ENCODE peak calls at places on chromosomes 3 and 15, in eight cellular contexts. G, A, O, S, N, E, U and L are unnamed samples.

GRCh38 chr15:91219203-91219602 is 119.1 kb downstream of the SV2B start:
- DNase-seq in U (no peak), S (no peak), G (no peak), E (no peak), A (no peak), N (no peak), O (no peak), L (no peak)

GRCh38 chr3:126459111-126459762 is 16.5 kb downstream of the ZXDC start:
- DNase-seq in N (no peak), U (no peak), S (no peak), E (no peak), A (no peak), O (no peak), G (peak), L (no peak)

GRCh38 chr3:101077361-101078011 is 84.3 kb upstream of the ABI3BP start:
- DNase-seq in G (no peak), U (no peak), A (no peak), N (no peak), S (no peak), E (peak), O (no peak), L (no peak)

GRCh38 chr3:69740103-69741021 is 1.1 kb downstream of the MITF start:
- DNase-seq in S (peak), N (no peak), U (no peak), E (no peak), A (peak), G (no peak), O (peak), L (peak)

GRCh38 chr3:11662392-11662990 is 18.8 kb upstream of the VGLL4 start:
- DNase-seq in G (no peak), S (no peak), U (no peak), O (no peak), N (no peak), E (no peak), A (no peak), L (no peak)

GRCh38 chr3:20080956-20081554 is 40.8 kb downstream of the KAT2B start:
- DNase-seq in U (no peak), A (no peak), G (peak), S (peak), N (peak), E (peak), O (peak), L (peak)

GRCh38 chr3:8619548-8619947 is 25.1 kb downstream of the SSUH2 start:
- DNase-seq in E (peak), N (no peak), G (no peak), S (no peak), U (no peak), A (no peak), O (no peak), L (no peak)

GRCh38 chr15:54462511-54462913 is 484.3 kb downstream of the UNC13C start:
- DNase-seq in A (no peak), G (peak), O (no peak), S (no peak), N (no peak), E (no peak), U (no peak), L (no peak)

GRCh38 chr3:154954750-154955149 is 125.4 kb upstream of the MME start:
- DNase-seq in E (peak), G (no peak), S (no peak), U (no peak), O (no peak), A (no peak), N (no peak), L (no peak)

GRCh38 chr3:18349197-18349798 is 75.8 kb downstream of the SATB1 start:
- DNase-seq in E (no peak), S (no peak), N (no peak), U (no peak), A (no peak), O (no peak), G (no peak), L (no peak)

GRCh38 chr3:27914199-27914598 is 192.1 kb upstream of the EOMES start:
- DNase-seq in G (no peak), S (no peak), A (no peak), U (no peak), N (no peak), O (no peak), E (no peak), L (no peak)

GRCh38 chr3:53231532-53232511 is 24.0 kb downstream of the TKT start:
- DNase-seq in A (peak), U (no peak), E (no peak), S (no peak), O (no peak), N (no peak), G (peak), L (no peak)

GRCh38 chr3:67289626-67290025 is 291.5 kb downstream of the KBTBD8 start:
- DNase-seq in G (no peak), U (no peak), S (no peak), E (no peak), N (no peak), O (no peak), A (no peak), L (no peak)

GRCh38 chr3:197520311-197521276 is 35.2 kb downstream of the BDH1 start:
- DNase-seq in O (no peak), N (no peak), U (no peak), E (peak), S (no peak), A (no peak), G (no peak), L (no peak)

GRCh38 chr3:135135445-135135844 is 340.4 kb downstream of the EPHB1 start:
- DNase-seq in O (no peak), U (no peak), A (no peak), S (no peak), E (no peak), G (no peak), N (no peak), L (no peak)

GRCh38 chr3:126050626-126051025 is 33.3 kb downstream of the SLC41A3 start:
- DNase-seq in O (no peak), E (no peak), G (no peak), A (no peak), N (no peak), S (no peak), U (no peak), L (no peak)

GRCh38 chr15:37907136-37907535 is 27.3 kb upstream of the TMCO5A start:
- DNase-seq in G (no peak), O (no peak), U (no peak), E (peak), A (no peak), N (no peak), S (no peak), L (no peak)

GRCh38 chr3:143697975-143698374 is 150.3 kb downstream of the SLC9A9 start:
- DNase-seq in U (no peak), O (no peak), G (no peak), S (no peak), N (no peak), A (no peak), E (no peak), L (no peak)

GRCh38 chr3:183349421-183350157 is 78.8 kb downstream of the MCF2L2 start:
- DNase-seq in N (no peak), S (no peak), G (no peak), E (no peak), A (no peak), O (no peak), U (no peak), L (no peak)

GRCh38 chr3:14203521-14204079 is 25.0 kb downstream of the LSM3 start:
- DNase-seq in U (no peak), O (peak), E (peak), S (peak), N (peak), G (no peak), A (peak), L (peak)

GRCh38 chr3:156495816-156496215 is 59.1 kb downstream of the SSR3 start:
- DNase-seq in E (no peak), U (no peak), G (no peak), S (no peak), O (no peak), N (no peak), A (no peak), L (no peak)

GRCh38 chr3:56838441-56838840 is 36.7 kb upstream of the ARHGEF3 start:
- DNase-seq in E (no peak), G (no peak), S (no peak), A (no peak), O (no peak), U (no peak), N (no peak), L (no peak)

GRCh38 chr3:66354001-66354400 is 133.2 kb downstream of the SLC25A26 start:
- DNase-seq in A (no peak), N (no peak), G (no peak), O (no peak), E (peak), U (no peak), S (no peak), L (no peak)

GRCh38 chr3:51588724-51589123 is 50.2 kb downstream of the RAD54L2 start:
- DNase-seq in E (no peak), G (no peak), S (no peak), N (no peak), U (no peak), O (no peak), A (no peak), L (no peak)

GRCh38 chr3:129207347-129207947 is 23.8 kb upstream of the CNBP start:
- DNase-seq in U (no peak), E (no peak), G (no peak), O (peak), S (no peak), N (no peak), A (no peak), L (no peak)

GRCh38 chr3:133799794-133800585 is 5.6 kb upstream of the SRPRB start:
- DNase-seq in N (no peak), A (no peak), U (no peak), G (no peak), O (no peak), S (no peak), E (peak), L (no peak)

GRCh38 chr15:47719730-47720129 is 2.4 kb downstream of the SEMA6D start:
- DNase-seq in N (no peak), S (no peak), U (no peak), G (no peak), E (no peak), O (no peak), A (no peak), L (no peak)

GRCh38 chr15:82081904-82082810 is 36.3 kb upstream of the MEX3B start:
- DNase-seq in E (peak), S (no peak), O (no peak), A (no peak), U (no peak), G (no peak), N (no peak), L (no peak)

GRCh38 chr3:111194048-111194447 is 122.4 kb downstream of the NECTIN3 start:
- DNase-seq in N (no peak), O (no peak), A (no peak), S (no peak), U (no peak), E (peak), G (no peak), L (no peak)

GRCh38 chr3:157120071-157120892 is 39.7 kb downstream of the CCNL1 start:
- DNase-seq in N (no peak), O (no peak), U (no peak), A (no peak), G (no peak), S (no peak), E (no peak), L (no peak)

GRCh38 chr3:187987919-187988318 is 166.0 kb upstream of the LPP start:
- DNase-seq in S (no peak), E (no peak), N (no peak), A (no peak), G (no peak), O (no peak), U (no peak), L (no peak)

GRCh38 chr15:63601026-63601726 is 4.0 kb downstream of the FBXL22 start:
- DNase-seq in N (no peak), O (peak), E (peak), A (no peak), U (peak), S (no peak), G (peak), L (no peak)

GRCh38 chr15:25177955-25178801 is 223.4 kb downstream of the SNRPN start:
- DNase-seq in S (peak), N (peak), G (peak), O (peak), U (peak), A (peak), E (no peak), L (no peak)

GRCh38 chr3:114624676-114625181 is 330.9 kb downstream of the TIGIT start:
- DNase-seq in U (peak), N (peak), E (peak), S (peak), G (peak), O (peak), A (peak), L (peak)

GRCh38 chr3:81218023-81218422 is 543.4 kb downstream of the GBE1 start:
- DNase-seq in A (no peak), E (no peak), S (no peak), G (no peak), U (no peak), O (no peak), N (no peak), L (no peak)

GRCh38 chr3:153357436-153357835 is 195.4 kb downstream of the RAP2B start:
- DNase-seq in S (no peak), O (no peak), U (no peak), A (no peak), E (no peak), N (no peak), G (no peak), L (no peak)

GRCh38 chr15:51336011-51336410 is 2.4 kb downstream of the CYP19A1 start:
- DNase-seq in O (peak), E (no peak), G (no peak), A (no peak), U (no peak), N (no peak), S (no peak), L (no peak)

GRCh38 chr15:78673476-78673875 is 32.5 kb upstream of the CHRNB4 start:
- DNase-seq in S (no peak), U (no peak), O (no peak), N (no peak), A (no peak), E (no peak), G (peak), L (no peak)

GRCh38 chr3:36227982-36228381 is 152.3 kb upstream of the STAC start:
- DNase-seq in G (no peak), O (no peak), U (no peak), E (no peak), A (no peak), N (no peak), S (no peak), L (no peak)

GRCh38 chr15:76312540-76313174 is 1.4 kb upstream of the ETFA start:
- DNase-seq in A (no peak), N (no peak), G (no peak), O (no peak), E (peak), U (no peak), S (no peak), L (no peak)

GRCh38 chr3:160449660-160450598 is at the start of gene TRIM59:
- DNase-seq in S (peak), U (peak), A (peak), G (peak), E (peak), N (peak), O (peak), L (peak)
- TF ChIP-seq POLR2A in S (no peak), U (no peak), A (no peak), G (no peak), E (peak), N (no peak), O (no peak), L (no peak)

GRCh38 chr3:9917820-9918219 is 922 bp downstream of the IL17RC start:
- DNase-seq in A (peak), G (no peak), E (no peak), O (no peak), S (no peak), N (no peak), U (no peak), L (peak)
- TF ChIP-seq POLR2A in A (no peak), G (no peak), E (no peak), O (no peak), S (no peak), N (no peak), U (no peak), L (peak)

DNA sequence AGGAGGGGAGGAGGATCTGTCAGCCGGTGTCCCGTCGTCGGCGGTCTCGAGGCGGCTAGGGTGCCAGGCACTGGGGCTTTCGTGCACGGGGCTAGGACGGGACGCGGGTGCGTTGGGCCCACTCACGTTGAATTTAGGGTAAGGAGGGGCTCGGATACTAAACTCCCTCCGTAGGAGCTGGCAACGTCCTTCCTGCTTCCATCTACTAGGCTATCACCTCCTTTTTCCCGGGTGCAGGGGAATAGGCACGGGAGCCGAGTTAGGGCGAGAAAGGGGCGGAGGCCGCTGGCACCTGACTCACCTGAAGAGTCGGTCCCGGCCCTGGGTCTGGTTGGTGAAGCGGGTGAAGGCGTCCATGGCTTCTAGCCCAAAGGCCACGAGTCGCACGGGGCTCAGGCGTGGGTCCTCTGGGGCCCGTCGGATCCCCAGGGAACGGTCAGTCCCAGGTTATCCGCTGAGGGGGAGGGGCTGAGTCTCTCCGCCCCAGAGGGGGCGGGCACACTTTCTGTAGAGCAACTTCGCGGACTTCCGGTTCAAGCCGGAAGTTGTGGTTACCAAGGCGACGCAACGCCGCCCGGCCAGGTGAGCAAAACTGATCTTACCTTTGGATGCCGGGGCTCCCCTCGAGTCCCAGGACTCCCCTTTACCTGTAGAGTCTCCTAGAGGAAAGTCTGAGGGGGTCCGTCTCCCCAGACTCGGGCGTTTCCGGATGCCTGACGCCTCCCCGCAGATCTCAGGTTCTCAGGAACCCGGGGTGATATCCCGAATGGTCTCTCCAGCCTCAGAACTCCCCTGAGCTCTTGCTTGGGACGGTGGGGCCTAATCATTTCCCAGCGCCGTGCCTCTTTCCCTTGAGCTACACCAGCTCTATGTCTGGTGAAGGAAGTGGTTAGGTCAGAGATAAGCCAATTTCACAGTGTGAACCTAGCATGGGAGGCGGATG is at the start of the genes PEX11A and WDR93:
- DNase-seq in G (peak), N (peak), S (peak), U (peak), A (peak), O (peak), E (peak), L (peak)
- TF ChIP-seq POLR2A in G (no peak), N (no peak), S (peak), U (peak), A (peak), O (no peak), E (no peak), L (peak)

GRCh38 chr3:12965999-12966846 is 107.0 kb downstream of the IQSEC1 start:
- DNase-seq in G (no peak), U (no peak), S (no peak), E (no peak), N (no peak), A (no peak), O (no peak), L (no peak)

GRCh38 chr3:12969487-12969886 is 103.7 kb downstream of the IQSEC1 start:
- DNase-seq in G (no peak), E (no peak), O (no peak), N (no peak), A (no peak), S (no peak), U (no peak), L (peak)

GRCh38 chr3:12966847-12967750 is 106.1 kb downstream of the IQSEC1 start:
- DNase-seq in N (no peak), E (peak), A (peak), O (no peak), U (no peak), S (no peak), G (no peak), L (no peak)

GRCh38 chr3:12968541-12968940 is 104.7 kb downstream of the IQSEC1 start:
- DNase-seq in O (no peak), S (no peak), U (no peak), E (no peak), A (no peak), N (no peak), G (no peak), L (no peak)

GRCh38 chr3:12967751-12968209 is 105.4 kb downstream of the IQSEC1 start:
- DNase-seq in O (peak), U (peak), S (peak), G (peak), N (peak), E (peak), A (peak), L (peak)
- TF ChIP-seq POLR2A in O (peak), U (no peak), S (no peak), G (no peak), N (no peak), E (no peak), A (no peak), L (no peak)

GRCh38 chr3:186166491-186167288 is 57.8 kb upstream of the ETV5 start:
- DNase-seq in U (no peak), O (no peak), G (no peak), S (no peak), N (no peak), A (no peak), E (no peak), L (no peak)
- TF ChIP-seq POLR2A in U (no peak), O (no peak), G (no peak), S (no peak), N (no peak), A (no peak), E (no peak), L (no peak)